ENCODE peak calls at places on chromosomes 4 and X, in four cellular contexts. P is GM12878, Q is H1, T is K562. X is an unnamed sample.

GRCh38 chrX:141375011-141375730 is 132.9 kb upstream of the SPANXC start:
- DNase-seq in P (no peak), T (no peak), Q (no peak), X (peak; percentile 1)

GRCh38 chrX:10052906-10053625 is 85.9 kb downstream of the CLDN34 start:
- DNase-seq in Q (no peak), T (no peak), P (no peak), X (no peak)

GRCh38 chr4:1767770-1768366 is 25.2 kb upstream of the FGFR3 start:
- DNase-seq in Q (peak; percentile 84), P (no peak), T (peak; percentile 87), X (peak; percentile 8)

GRCh38 chrX:126165721-126166401 is at the start of gene DCAF12L2:
- DNase-seq in Q (peak; percentile 46), P (no peak), T (no peak), X (no peak)

GRCh38 chr4:141702472-141703182 is 66.2 kb downstream of the IL15 start:
- DNase-seq in T (no peak), Q (no peak), P (no peak), X (peak; percentile 49)

GRCh38 chr4:182177166-182177565 is 66.0 kb upstream of the TENM3 start:
- DNase-seq in T (no peak), P (no peak), Q (no peak), X (no peak)

GRCh38 chr4:146520894-146521542 is 722 bp downstream of the SLC10A7 start:
- DNase-seq in P (peak; percentile 32), Q (no peak), T (peak; percentile 51), X (peak; percentile 63)

GRCh38 chrX:66676990-66677389 is 38.1 kb upstream of the EDA2R start:
- DNase-seq in P (no peak), Q (no peak), T (no peak), X (peak; percentile 69)

GRCh38 chr4:90515191-90515590 is 388.0 kb downstream of the CCSER1 start:
- DNase-seq in P (no peak), Q (no peak), T (no peak), X (no peak)

GRCh38 chrX:105328773-105329172 is 108.3 kb upstream of the TEX13A start:
- DNase-seq in T (no peak), P (no peak), Q (no peak), X (no peak)

GRCh38 chr4:51895816-51896408 is 53.0 kb downstream of the DCUN1D4 start:
- DNase-seq in P (peak; percentile 34), Q (peak; percentile 62), T (peak; percentile 79), X (peak; percentile 67)

GRCh38 chrX:15911729-15912550 is 57.3 kb upstream of the AP1S2 start:
- DNase-seq in Q (no peak), P (no peak), T (no peak), X (no peak)

GRCh38 chrX:42459735-42460134 is 318.2 kb downstream of the PPP1R2C start:
- DNase-seq in Q (no peak), T (no peak), P (no peak), X (no peak)

GRCh38 chr4:103305355-103305754 is 107.2 kb upstream of the CENPE start:
- DNase-seq in P (no peak), Q (no peak), T (no peak), X (no peak)

GRCh38 chrX:5780821-5781220 is 447.8 kb downstream of the NLGN4X start:
- DNase-seq in T (no peak), Q (no peak), P (no peak), X (no peak)

GRCh38 chr4:183722738-183723560 is 63.9 kb downstream of the TRAPPC11 start:
- DNase-seq in T (no peak), Q (peak; percentile 79), P (peak; percentile 25), X (peak; percentile 4)

GRCh38 chr4:173318648-173319211 is 15.4 kb downstream of the HMGB2 start:
- DNase-seq in T (no peak), P (no peak), Q (no peak), X (peak; percentile 74)

GRCh38 chr4:69910016-69910782 is 20.7 kb upstream of the CSN1S1 start:
- DNase-seq in T (no peak), P (peak; percentile 17), Q (no peak), X (peak; percentile 21)

GRCh38 chrX:101287402-101287801 is 3.7 kb downstream of the TAF7L start:
- DNase-seq in Q (no peak), T (peak; percentile 16), P (peak; percentile 3), X (peak; percentile 52)

GRCh38 chr4:94276204-94276603 is 66.4 kb downstream of the HPGDS start:
- DNase-seq in P (no peak), Q (no peak), T (no peak), X (no peak)
- TF ChIP-seq CTCF in P (no peak), Q (no peak), T (no peak), X (no peak)

GRCh38 chrX:112851806-112852205 is 11.2 kb upstream of the AMOT start:
- DNase-seq in Q (no peak), P (peak; percentile 63), T (no peak), X (peak; percentile 73)
- TF ChIP-seq CHD1 in Q (no peak), P (no peak), T (no peak), X (no peak)

GRCh38 chr4:114600066-114600552 is 1.5 kb downstream of the UGT8 start:
- DNase-seq in T (no peak), P (no peak), Q (no peak), X (no peak)

GRCh38 chr4:114599231-114600065 is 841 bp downstream of the UGT8 start:
- DNase-seq in Q (peak; percentile 78), P (no peak), T (peak; percentile 18), X (no peak)

GRCh38 chr4:114597410-114598115 is 1.0 kb upstream of the UGT8 start:
- DNase-seq in P (no peak), T (no peak), Q (no peak), X (no peak)

GRCh38 chr4:114600672-114601071 is 2.1 kb downstream of the UGT8 start:
- DNase-seq in Q (no peak), T (no peak), P (no peak), X (no peak)

GRCh38 chr4:114598191-114599121 is at the start of gene UGT8:
- DNase-seq in T (peak; percentile 52), Q (peak; percentile 84), P (no peak), X (no peak)
- TF ChIP-seq CTCF in T (no peak), Q (no peak), P (no peak), X (no peak)

GRCh38 chr4:127698789-127699200 is 31.4 kb upstream of the SLC25A31 start:
- DNase-seq in P (peak; percentile 83), T (no peak), Q (no peak), X (peak; percentile 66)
- TF ChIP-seq CHD1 in P (no peak), T (no peak), Q (no peak), X (no peak)

DNA sequence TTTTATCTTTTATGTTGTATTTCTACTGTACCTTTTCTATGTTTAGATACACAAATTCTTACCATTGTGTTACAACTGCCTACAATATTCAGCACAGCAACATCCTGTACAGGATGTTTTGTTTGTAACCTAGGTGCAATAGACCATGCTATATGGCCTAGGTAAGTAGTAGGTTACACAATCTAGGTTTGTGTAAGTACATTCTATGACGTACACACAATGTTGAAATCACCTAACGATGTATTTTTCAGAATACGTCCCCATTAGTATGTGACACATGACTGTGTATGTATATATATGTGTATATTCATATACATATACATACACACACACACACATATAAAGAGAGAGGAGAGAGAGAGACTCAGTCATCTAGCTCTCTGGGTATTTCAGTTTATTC is 103.5 kb downstream of the CLNK start:
- DNase-seq in P (no peak), Q (no peak), T (no peak), X (no peak)
- TF ChIP-seq CTCF in P (no peak), Q (no peak), T (no peak), X (no peak)

DNA sequence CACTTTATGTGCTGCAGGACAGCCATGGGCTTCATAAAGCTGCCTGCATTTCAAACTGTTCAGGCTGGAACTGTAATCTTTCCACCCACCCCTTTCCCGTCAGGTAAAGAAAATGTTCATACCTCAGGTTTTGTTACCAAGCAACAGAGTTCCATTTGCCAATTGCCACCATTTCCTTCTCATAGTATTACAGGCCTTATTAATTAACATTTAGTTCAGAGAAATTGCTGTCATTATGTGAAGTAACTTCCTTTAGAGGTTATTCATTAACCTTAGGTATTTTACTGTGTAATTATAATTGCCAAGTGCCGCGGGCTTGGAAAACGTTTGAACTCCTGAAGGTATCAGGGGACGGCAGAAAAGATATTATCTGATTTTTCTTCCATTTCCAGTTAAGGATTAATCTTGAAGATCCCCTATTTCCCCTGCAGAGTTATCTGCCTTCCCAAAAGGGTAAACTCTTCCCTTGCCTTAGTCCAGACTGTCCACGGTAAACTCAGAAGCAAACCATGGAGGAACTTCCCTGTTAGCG is 149.6 kb downstream of the SPRY1 start:
- DNase-seq in Q (no peak), P (no peak), T (no peak), X (no peak)
- TF ChIP-seq CHD1 in Q (no peak), P (no peak), T (no peak), X (no peak)

DNA sequence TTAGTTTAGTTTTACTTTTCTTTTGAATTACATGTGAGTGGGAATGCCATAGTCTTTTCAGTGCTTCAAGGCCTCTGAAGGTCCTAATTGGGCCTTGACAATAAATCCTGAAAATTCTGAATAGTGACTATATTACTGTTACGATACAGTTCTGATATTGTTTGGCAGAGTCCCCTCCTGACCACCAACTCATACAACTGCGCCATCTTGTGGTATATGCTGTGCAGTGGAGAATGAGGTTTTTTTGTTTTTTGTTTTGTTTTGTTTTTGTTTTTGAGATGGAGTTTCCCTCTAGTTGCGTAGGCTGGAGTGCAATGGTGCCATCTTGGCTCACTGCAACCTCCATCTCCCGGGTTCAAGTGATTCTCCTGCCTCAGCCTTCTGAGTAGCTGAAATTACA is 56.6 kb upstream of the CHRDL1 start:
- DNase-seq in Q (no peak), T (peak; percentile 40), P (no peak), X (peak; percentile 5)
- TF ChIP-seq CTCF in Q (peak; percentile 41), T (peak; percentile 56), P (peak; percentile 34), X (peak; percentile 51)

GRCh38 chrX:39729834-39730670 is 367.7 kb downstream of the BCOR start:
- DNase-seq in Q (peak; percentile 51), P (no peak), T (peak; percentile 67), X (no peak)
- TF ChIP-seq CHD1 in Q (no peak), P (no peak), T (no peak), X (no peak)

DNA sequence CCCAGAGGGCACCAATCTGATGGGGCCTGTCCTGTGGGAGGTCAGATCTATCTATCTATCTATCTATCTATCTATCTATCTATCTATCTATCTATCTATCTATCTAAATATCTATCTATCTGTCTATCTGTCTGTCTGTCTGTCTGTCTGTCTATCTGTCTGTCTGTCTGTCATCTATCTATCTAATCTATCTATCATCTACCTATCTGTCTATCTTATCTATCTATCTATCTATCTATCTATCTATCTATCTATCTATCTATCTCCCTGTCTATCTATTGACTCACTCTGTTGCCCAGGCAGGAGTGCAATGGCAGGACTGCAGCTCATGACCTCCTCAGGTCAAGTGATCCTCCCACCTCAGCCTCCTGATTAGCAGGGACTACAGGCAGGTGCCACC is 155.7 kb upstream of the STX18 start:
- DNase-seq in T (no peak), Q (no peak), P (no peak), X (no peak)
- TF ChIP-seq CTCF in T (no peak), Q (no peak), P (no peak), X (no peak)

X was measured in IMR-90.